ENCODE peak calls at places on chromosomes 16 and 17, in seven cellular contexts. One of them, this sample, is unnamed.

GRCh38 chr16:7615565-7615964 is 282.9 kb downstream of the RBFOX1 start:
- DNase-seq in nephron progenitor cell: no peak
- DNase-seq in epithelial cell of proximal tubule: no peak
- DNase-seq in AG08395: no peak
- DNase-seq in germinal center: no peak
- DNase-seq in head of caudate nucleus: no peak
- DNase-seq in memory B cell: no peak
- DNase-seq in this sample: no peak

GRCh38 chr17:29590261-29590978 is 972 bp upstream of the GIT1 start:
- DNase-seq in nephron progenitor cell: peak; percentile 26
- DNase-seq in epithelial cell of proximal tubule: no peak
- DNase-seq in AG08395: peak; percentile 61
- DNase-seq in germinal center: no peak
- DNase-seq in head of caudate nucleus: no peak
- DNase-seq in memory B cell: no peak
- DNase-seq in this sample: no peak

GRCh38 chr16:11689031-11689840 is 21.0 kb downstream of the SNN start:
- DNase-seq in nephron progenitor cell: no peak
- DNase-seq in epithelial cell of proximal tubule: no peak
- DNase-seq in AG08395: no peak
- DNase-seq in germinal center: peak; percentile 46
- DNase-seq in head of caudate nucleus: no peak
- DNase-seq in memory B cell: peak; percentile 57
- DNase-seq in this sample: no peak

GRCh38 chr17:27343294-27343693 is 49.4 kb downstream of the WSB1 start:
- DNase-seq in nephron progenitor cell: no peak
- DNase-seq in epithelial cell of proximal tubule: no peak
- DNase-seq in AG08395: no peak
- DNase-seq in germinal center: no peak
- DNase-seq in head of caudate nucleus: no peak
- DNase-seq in memory B cell: no peak
- DNase-seq in this sample: no peak

GRCh38 chr16:64290461-64290860 is 831.4 kb downstream of the CDH11 start:
- DNase-seq in nephron progenitor cell: no peak
- DNase-seq in epithelial cell of proximal tubule: no peak
- DNase-seq in AG08395: no peak
- DNase-seq in germinal center: no peak
- DNase-seq in head of caudate nucleus: no peak
- DNase-seq in memory B cell: no peak
- DNase-seq in this sample: no peak

GRCh38 chr17:76550712-76551615 is 11.1 kb downstream of the PRCD start:
- DNase-seq in nephron progenitor cell: no peak
- DNase-seq in epithelial cell of proximal tubule: peak; percentile 80
- DNase-seq in AG08395: no peak
- DNase-seq in germinal center: no peak
- DNase-seq in head of caudate nucleus: no peak
- DNase-seq in memory B cell: no peak
- DNase-seq in this sample: no peak

GRCh38 chr17:31493656-31494155 is 102.2 kb downstream of the RAB11FIP4 start:
- DNase-seq in nephron progenitor cell: no peak
- DNase-seq in epithelial cell of proximal tubule: no peak
- DNase-seq in AG08395: no peak
- DNase-seq in germinal center: no peak
- DNase-seq in head of caudate nucleus: no peak
- DNase-seq in memory B cell: no peak
- DNase-seq in this sample: no peak

GRCh38 chr17:62790554-62790953 is 17.6 kb downstream of the MARCHF10 start:
- DNase-seq in nephron progenitor cell: no peak
- DNase-seq in epithelial cell of proximal tubule: no peak
- DNase-seq in AG08395: peak; percentile 51
- DNase-seq in germinal center: no peak
- DNase-seq in head of caudate nucleus: no peak
- DNase-seq in memory B cell: no peak
- DNase-seq in this sample: no peak

GRCh38 chr16:48434653-48435318 is 49.6 kb upstream of the SIAH1 start:
- DNase-seq in nephron progenitor cell: no peak
- DNase-seq in epithelial cell of proximal tubule: no peak
- DNase-seq in AG08395: no peak
- DNase-seq in germinal center: no peak
- DNase-seq in head of caudate nucleus: no peak
- DNase-seq in memory B cell: no peak
- DNase-seq in this sample: no peak

GRCh38 chr17:37490638-37491614 is 1.2 kb downstream of the DUSP14 start:
- DNase-seq in nephron progenitor cell: peak; percentile 34
- DNase-seq in epithelial cell of proximal tubule: no peak
- DNase-seq in AG08395: peak; percentile 83
- DNase-seq in germinal center: no peak
- DNase-seq in head of caudate nucleus: peak; percentile 58
- DNase-seq in memory B cell: no peak
- DNase-seq in this sample: no peak

GRCh38 chr16:84618428-84619102 is 687 bp upstream of the COTL1 start:
- DNase-seq in nephron progenitor cell: no peak
- DNase-seq in epithelial cell of proximal tubule: peak; percentile 97
- DNase-seq in AG08395: peak; percentile 90
- DNase-seq in germinal center: no peak
- DNase-seq in head of caudate nucleus: no peak
- DNase-seq in memory B cell: no peak
- DNase-seq in this sample: no peak

GRCh38 chr17:80030730-80031410 is 4.8 kb downstream of the TBC1D16 start:
- DNase-seq in nephron progenitor cell: no peak
- DNase-seq in epithelial cell of proximal tubule: no peak
- DNase-seq in AG08395: no peak
- DNase-seq in germinal center: no peak
- DNase-seq in head of caudate nucleus: no peak
- DNase-seq in memory B cell: no peak
- DNase-seq in this sample: no peak

GRCh38 chr17:82301916-82302497 is 15.4 kb downstream of the CD7 start:
- DNase-seq in nephron progenitor cell: no peak
- DNase-seq in epithelial cell of proximal tubule: no peak
- DNase-seq in AG08395: no peak
- DNase-seq in germinal center: no peak
- DNase-seq in head of caudate nucleus: no peak
- DNase-seq in memory B cell: no peak
- DNase-seq in this sample: no peak

GRCh38 chr17:3639981-3640596 is 3.5 kb downstream of the CTNS start:
- DNase-seq in nephron progenitor cell: no peak
- DNase-seq in epithelial cell of proximal tubule: no peak
- DNase-seq in AG08395: no peak
- DNase-seq in germinal center: no peak
- DNase-seq in head of caudate nucleus: no peak
- DNase-seq in memory B cell: no peak
- DNase-seq in this sample: no peak

GRCh38 chr17:57750109-57750845 is 5.2 kb upstream of the CCDC182 start:
- DNase-seq in nephron progenitor cell: no peak
- DNase-seq in epithelial cell of proximal tubule: no peak
- DNase-seq in AG08395: no peak
- DNase-seq in germinal center: no peak
- DNase-seq in head of caudate nucleus: no peak
- DNase-seq in memory B cell: no peak
- DNase-seq in this sample: no peak

GRCh38 chr17:72125226-72125651 is 4.4 kb downstream of the SOX9 start:
- DNase-seq in nephron progenitor cell: no peak
- DNase-seq in epithelial cell of proximal tubule: no peak
- DNase-seq in AG08395: no peak
- DNase-seq in germinal center: no peak
- DNase-seq in head of caudate nucleus: peak; percentile 35
- DNase-seq in memory B cell: no peak
- DNase-seq in this sample: no peak

GRCh38 chr16:89014611-89015230 is 37.7 kb upstream of the CBFA2T3 start:
- DNase-seq in nephron progenitor cell: no peak
- DNase-seq in epithelial cell of proximal tubule: no peak
- DNase-seq in AG08395: no peak
- DNase-seq in germinal center: no peak
- DNase-seq in head of caudate nucleus: no peak
- DNase-seq in memory B cell: no peak
- DNase-seq in this sample: no peak

GRCh38 chr17:32103476-32104113 is 38.7 kb upstream of the RHOT1 start:
- DNase-seq in nephron progenitor cell: no peak
- DNase-seq in epithelial cell of proximal tubule: no peak
- DNase-seq in AG08395: peak; percentile 59
- DNase-seq in germinal center: no peak
- DNase-seq in head of caudate nucleus: peak; percentile 42
- DNase-seq in memory B cell: no peak
- DNase-seq in this sample: no peak

GRCh38 chr16:3822366-3823045 is 58.0 kb downstream of the CREBBP start:
- DNase-seq in nephron progenitor cell: no peak
- DNase-seq in epithelial cell of proximal tubule: no peak
- DNase-seq in AG08395: peak; percentile 32
- DNase-seq in germinal center: no peak
- DNase-seq in head of caudate nucleus: no peak
- DNase-seq in memory B cell: no peak
- DNase-seq in this sample: no peak

GRCh38 chr17:44356241-44356640 is 7.4 kb downstream of the FAM171A2 start:
- DNase-seq in nephron progenitor cell: no peak
- DNase-seq in epithelial cell of proximal tubule: no peak
- DNase-seq in AG08395: no peak
- DNase-seq in germinal center: no peak
- DNase-seq in head of caudate nucleus: no peak
- DNase-seq in memory B cell: no peak
- DNase-seq in this sample: no peak

GRCh38 chr17:75346906-75347305 is 57.7 kb upstream of the SLC25A19 start:
- DNase-seq in nephron progenitor cell: peak; percentile 55
- DNase-seq in epithelial cell of proximal tubule: no peak
- DNase-seq in AG08395: peak; percentile 19
- DNase-seq in germinal center: no peak
- DNase-seq in head of caudate nucleus: no peak
- DNase-seq in memory B cell: no peak
- DNase-seq in this sample: no peak

GRCh38 chr17:1980665-1981250 is 44.4 kb downstream of the RTN4RL1 start:
- DNase-seq in nephron progenitor cell: no peak
- DNase-seq in epithelial cell of proximal tubule: no peak
- DNase-seq in AG08395: no peak
- DNase-seq in germinal center: no peak
- DNase-seq in head of caudate nucleus: no peak
- DNase-seq in memory B cell: no peak
- DNase-seq in this sample: no peak

GRCh38 chr17:63930951-63931575 is 1.1 kb downstream of the CD79B start:
- DNase-seq in nephron progenitor cell: peak; percentile 50
- DNase-seq in epithelial cell of proximal tubule: no peak
- DNase-seq in AG08395: peak; percentile 31
- DNase-seq in germinal center: peak; percentile 79
- DNase-seq in head of caudate nucleus: peak; percentile 6
- DNase-seq in memory B cell: peak; percentile 45
- DNase-seq in this sample: peak; percentile 25

GRCh38 chr16:10862432-10862831 is 14.6 kb upstream of the CIITA start:
- DNase-seq in nephron progenitor cell: no peak
- DNase-seq in epithelial cell of proximal tubule: peak; percentile 81
- DNase-seq in AG08395: peak; percentile 57
- DNase-seq in germinal center: no peak
- DNase-seq in head of caudate nucleus: no peak
- DNase-seq in memory B cell: no peak
- DNase-seq in this sample: no peak

GRCh38 chr16:81447383-81448101 is 2.9 kb downstream of the CMIP start:
- DNase-seq in nephron progenitor cell: no peak
- DNase-seq in epithelial cell of proximal tubule: no peak
- DNase-seq in AG08395: no peak
- DNase-seq in germinal center: no peak
- DNase-seq in head of caudate nucleus: no peak
- DNase-seq in memory B cell: no peak
- DNase-seq in this sample: no peak

GRCh38 chr16:47928008-47928407 is 227.8 kb downstream of the ABCC12 start:
- DNase-seq in nephron progenitor cell: no peak
- DNase-seq in epithelial cell of proximal tubule: no peak
- DNase-seq in AG08395: no peak
- DNase-seq in germinal center: no peak
- DNase-seq in head of caudate nucleus: no peak
- DNase-seq in memory B cell: no peak
- DNase-seq in this sample: no peak

GRCh38 chr17:32267690-32268205 is 2.1 kb downstream of the RHBDL3 start:
- DNase-seq in nephron progenitor cell: peak; percentile 42
- DNase-seq in epithelial cell of proximal tubule: no peak
- DNase-seq in AG08395: peak; percentile 46
- DNase-seq in germinal center: no peak
- DNase-seq in head of caudate nucleus: peak; percentile 63
- DNase-seq in memory B cell: no peak
- DNase-seq in this sample: no peak

GRCh38 chr17:73760186-73760758 is 116.0 kb upstream of the SDK2 start:
- DNase-seq in nephron progenitor cell: peak; percentile 32
- DNase-seq in epithelial cell of proximal tubule: no peak
- DNase-seq in AG08395: no peak
- DNase-seq in germinal center: no peak
- DNase-seq in head of caudate nucleus: no peak
- DNase-seq in memory B cell: no peak
- DNase-seq in this sample: no peak

GRCh38 chr17:21029032-21029431 is 13.8 kb downstream of the USP22 start:
- DNase-seq in nephron progenitor cell: no peak
- DNase-seq in epithelial cell of proximal tubule: no peak
- DNase-seq in AG08395: peak; percentile 87
- DNase-seq in germinal center: no peak
- DNase-seq in head of caudate nucleus: no peak
- DNase-seq in memory B cell: no peak
- DNase-seq in this sample: no peak

GRCh38 chr16:22370038-22370541 is 4.3 kb downstream of the CDR2 start:
- DNase-seq in nephron progenitor cell: no peak
- DNase-seq in epithelial cell of proximal tubule: no peak
- DNase-seq in AG08395: peak; percentile 55
- DNase-seq in germinal center: no peak
- DNase-seq in head of caudate nucleus: no peak
- DNase-seq in memory B cell: no peak
- DNase-seq in this sample: no peak

GRCh38 chr17:77423589-77424451 is 283.1 kb downstream of the SEC14L1 start:
- DNase-seq in nephron progenitor cell: no peak
- DNase-seq in epithelial cell of proximal tubule: peak; percentile 88
- DNase-seq in AG08395: peak; percentile 86
- DNase-seq in germinal center: no peak
- DNase-seq in head of caudate nucleus: peak; percentile 78
- DNase-seq in memory B cell: no peak
- DNase-seq in this sample: no peak

GRCh38 chr17:27609606-27610303 is 21.2 kb upstream of the LGALS9 start:
- DNase-seq in nephron progenitor cell: peak; percentile 32
- DNase-seq in epithelial cell of proximal tubule: peak; percentile 66
- DNase-seq in AG08395: peak; percentile 59
- DNase-seq in germinal center: peak; percentile 31
- DNase-seq in head of caudate nucleus: peak; percentile 69
- DNase-seq in memory B cell: no peak
- DNase-seq in this sample: peak; percentile 6

GRCh38 chr17:59154335-59154720 is 658 bp downstream of the SKA2 start:
- DNase-seq in nephron progenitor cell: peak; percentile 52
- DNase-seq in epithelial cell of proximal tubule: no peak
- DNase-seq in AG08395: peak; percentile 29
- DNase-seq in germinal center: peak; percentile 16
- DNase-seq in head of caudate nucleus: no peak
- DNase-seq in memory B cell: no peak
- DNase-seq in this sample: no peak

GRCh38 chr16:83344014-83344413 is 463.8 kb upstream of the HSBP1 start:
- DNase-seq in nephron progenitor cell: no peak
- DNase-seq in epithelial cell of proximal tubule: no peak
- DNase-seq in AG08395: peak; percentile 84
- DNase-seq in germinal center: no peak
- DNase-seq in head of caudate nucleus: no peak
- DNase-seq in memory B cell: no peak
- DNase-seq in this sample: no peak

GRCh38 chr16:88355389-88356123 is 27.2 kb upstream of the ZNF469 start:
- DNase-seq in nephron progenitor cell: no peak
- DNase-seq in epithelial cell of proximal tubule: no peak
- DNase-seq in AG08395: no peak
- DNase-seq in germinal center: no peak
- DNase-seq in head of caudate nucleus: no peak
- DNase-seq in memory B cell: no peak
- DNase-seq in this sample: no peak

This sample was measured in T-cell.